ENCODE peak calls at places on chromosomes 12 and 14, in four cellular contexts. W is prostate gland, T is cardiac muscle cell, E is Right ventricle myocardium inferior. U is an unnamed sample.
A peak's percentile ranks its signal among the peaks of the same experiment; 100 is the strongest.

GRCh38 chr14:50820786-50821185 is 10.2 kb downstream of the NIN start:
- DNase-seq in W (no peak), T (no peak), E (no peak), U (no peak)

GRCh38 chr12:103958621-103959020 is 7.1 kb upstream of the TDG start:
- DNase-seq in W (no peak), T (no peak), E (no peak), U (no peak)

GRCh38 chr12:67222302-67222701 is 46.9 kb upstream of the CAND1 start:
- DNase-seq in W (no peak), T (peak; percentile 25), E (no peak), U (peak; percentile 54)

GRCh38 chr14:35332517-35333346 is 40.5 kb downstream of the PSMA6 start:
- DNase-seq in W (no peak), T (no peak), E (no peak), U (peak; percentile 77)

GRCh38 chr14:57182760-57183503 is 85.8 kb downstream of the EXOC5 start:
- DNase-seq in W (no peak), T (peak; percentile 17), E (no peak), U (peak; percentile 13)

GRCh38 chr12:29650371-29650770 is 133.4 kb downstream of the TMTC1 start:
- DNase-seq in W (no peak), T (no peak), E (no peak), U (no peak)

GRCh38 chr14:64232095-64232830 is 61.9 kb downstream of the ESR2 start:
- DNase-seq in W (no peak), T (peak; percentile 82), E (no peak), U (peak; percentile 22)

GRCh38 chr12:69647178-69647577 is 36.5 kb upstream of the LRRC10 start:
- DNase-seq in W (no peak), T (no peak), E (no peak), U (no peak)

GRCh38 chr12:42444192-42444943 is 118.4 kb downstream of the PPHLN1 start:
- DNase-seq in W (no peak), T (no peak), E (no peak), U (no peak)

GRCh38 chr14:95901014-95901413 is 24.4 kb downstream of the TUNAR start:
- DNase-seq in W (no peak), T (no peak), E (no peak), U (no peak)

U was measured in bronchial epithelial cell.